ENCODE peak calls at places on chromosome 12, in four cellular contexts. W is hepatocyte, Z is right lobe of liver, K is esophagus squamous epithelium. U is an unnamed sample.
A peak's percentile ranks its signal among the peaks of the same experiment; 100 is the strongest.

GRCh38 chr12:3129301-3130052 is 52.3 kb downstream of the TSPAN9 start:
- DNase-seq in W (no peak), Z (no peak), K (no peak), U (peak; percentile 78)

GRCh38 chr12:2057041-2057792 is 4.4 kb downstream of the CACNA1C start:
- DNase-seq in W (peak; percentile 79), Z (peak; percentile 66), K (no peak), U (peak; percentile 14)

GRCh38 chr12:44381341-44381740 is 494.8 kb downstream of the NELL2 start:
- DNase-seq in W (no peak), Z (no peak), K (no peak), U (no peak)

GRCh38 chr12:75345531-75345930 is 11.1 kb downstream of the GLIPR1L1 start:
- DNase-seq in W (no peak), Z (no peak), K (no peak), U (peak; percentile 26)

GRCh38 chr12:88153959-88154358 is 11.9 kb downstream of the TMTC3 start:
- DNase-seq in W (peak; percentile 49), Z (no peak), K (no peak), U (no peak)

GRCh38 chr12:106299193-106299794 is 3.2 kb upstream of the TCP11L2 start:
- DNase-seq in W (no peak), Z (no peak), K (no peak), U (no peak)

GRCh38 chr12:26125451-26126339 is 858 bp upstream of the BHLHE41 start:
- DNase-seq in W (peak; percentile 89), Z (peak; percentile 81), K (peak; percentile 16), U (peak; percentile 98)

GRCh38 chr12:47781479-47782371 is 8.7 kb downstream of the SLC48A1 start:
- DNase-seq in W (no peak), Z (no peak), K (no peak), U (peak; percentile 89)

GRCh38 chr12:68011882-68012207 is 22.6 kb downstream of the IFNG-AS1 start:
- DNase-seq in W (no peak), Z (no peak), K (no peak), U (no peak)

GRCh38 chr12:80763874-80764273 is 47.2 kb downstream of the MYF5 start:
- DNase-seq in W (peak; percentile 66), Z (no peak), K (no peak), U (peak; percentile 16)

GRCh38 chr12:13595536-13596450 is 385.6 kb downstream of the GRIN2B start:
- DNase-seq in W (no peak), Z (no peak), K (no peak), U (peak; percentile 51)

GRCh38 chr12:45695035-45695434 is 34.5 kb upstream of the ARID2 start:
- DNase-seq in W (no peak), Z (no peak), K (no peak), U (no peak)

GRCh38 chr12:2003676-2004112 is 563 bp downstream of the DCP1B start:
- DNase-seq in W (no peak), Z (no peak), K (no peak), U (peak; percentile 37)

GRCh38 chr12:12072064-12072760 is 1.5 kb downstream of the BCL2L14 start:
- DNase-seq in W (peak; percentile 65), Z (peak; percentile 60), K (no peak), U (no peak)

GRCh38 chr12:79016181-79016580 is 151.6 kb downstream of the SYT1 start:
- DNase-seq in W (no peak), Z (no peak), K (no peak), U (no peak)

GRCh38 chr12:6536894-6537579 is 2.7 kb downstream of the GAPDH start:
- DNase-seq in W (no peak), Z (no peak), K (no peak), U (no peak)

GRCh38 chr12:50401383-50402155 is 884 bp downstream of the LARP4 start:
- DNase-seq in W (peak; percentile 35), Z (no peak), K (no peak), U (peak; percentile 25)

GRCh38 chr12:26153421-26154154 is 28.8 kb upstream of the BHLHE41 start:
- DNase-seq in W (peak; percentile 70), Z (no peak), K (no peak), U (peak; percentile 89)

GRCh38 chr12:530308-530707 is 70.6 kb downstream of the B4GALNT3 start:
- DNase-seq in W (no peak), Z (no peak), K (no peak), U (peak; percentile 87)

GRCh38 chr12:53252349-53252916 is 15.7 kb upstream of the ESPL1 start:
- DNase-seq in W (peak; percentile 42), Z (no peak), K (no peak), U (peak; percentile 50)

GRCh38 chr12:11228268-11228879 is 41.1 kb downstream of the PRB3 start:
- DNase-seq in W (peak; percentile 63), Z (no peak), K (no peak), U (peak; percentile 39)

GRCh38 chr12:77594386-77594785 is 236.3 kb upstream of the NAV3 start:
- DNase-seq in W (no peak), Z (no peak), K (no peak), U (no peak)

GRCh38 chr12:67720383-67720856 is 71.9 kb downstream of the DYRK2 start:
- DNase-seq in W (peak; percentile 35), Z (no peak), K (no peak), U (no peak)

DNA sequence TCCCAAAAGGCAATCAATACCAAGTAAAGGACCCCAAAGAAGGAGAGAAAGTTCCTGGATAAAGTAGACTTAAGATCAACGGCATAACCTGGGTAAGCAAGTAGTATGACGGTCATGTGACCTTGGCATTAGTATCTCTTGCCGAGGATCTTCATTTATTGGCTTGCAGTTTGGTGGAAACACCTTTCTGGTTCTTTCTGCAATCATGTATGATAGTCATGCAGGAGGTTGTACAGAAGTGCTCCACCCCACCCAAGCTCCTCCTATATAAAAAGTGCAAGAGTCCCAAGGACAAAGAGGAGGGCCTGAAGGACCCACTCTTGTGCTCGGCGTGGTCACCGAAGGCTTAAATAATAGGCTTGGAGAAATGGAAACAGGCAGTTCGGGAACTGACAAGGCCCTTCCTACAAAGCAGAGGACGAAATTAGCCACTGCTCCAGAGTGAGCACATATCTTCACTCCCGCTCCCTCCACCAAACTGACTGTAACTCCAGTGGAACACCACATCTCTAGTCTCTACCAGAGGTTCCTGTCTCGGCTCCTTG is 750 bp downstream of the CS start:
- DNase-seq in W (peak; percentile 32), Z (no peak), K (no peak), U (peak; percentile 53)
- H3K4me1 ChIP-seq in W (peaks cover 17% of the 10 kb centered on the region), Z (no peaks in the 10 kb centered on the region), K (peaks cover 69% of the 10 kb centered on the region), U (peaks cover 13% of the 10 kb centered on the region)

GRCh38 chr12:123748661-123749060 is 13.4 kb upstream of the DNAH10 start:
- DNase-seq in W (no peak), Z (no peak), K (no peak), U (peak; percentile 86)

GRCh38 chr12:123748171-123748570 is 13.9 kb upstream of the DNAH10 start:
- DNase-seq in W (no peak), Z (no peak), K (no peak), U (no peak)

GRCh38 chr12:123750159-123750656 is 11.9 kb upstream of the DNAH10 start:
- DNase-seq in W (no peak), Z (no peak), K (no peak), U (no peak)

GRCh38 chr12:123747309-123747708 is 14.8 kb upstream of the DNAH10 start:
- DNase-seq in W (no peak), Z (no peak), K (no peak), U (no peak)

DNA sequence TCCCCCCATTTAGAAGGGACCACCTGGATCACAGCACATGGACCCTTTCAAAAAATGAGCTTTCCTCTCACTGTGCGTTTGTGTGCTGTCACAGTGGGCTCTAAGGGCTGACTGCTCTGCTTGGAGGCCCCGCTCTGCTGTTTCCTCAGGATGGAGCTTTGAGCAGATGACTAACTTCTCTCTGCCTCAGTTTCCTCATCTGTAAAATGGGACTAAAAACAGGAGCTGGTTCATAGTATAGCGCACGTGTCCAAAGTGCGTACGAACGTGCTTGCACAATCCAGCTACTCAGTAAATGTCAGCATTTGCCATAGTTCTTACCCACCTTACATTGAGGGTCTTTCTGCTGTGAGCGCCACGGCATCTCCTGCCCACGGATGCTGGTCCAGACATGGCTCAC is 12.7 kb upstream of the DNAH10 start:
- DNase-seq in W (no peak), Z (no peak), K (no peak), U (no peak)
- H3K36me3 ChIP-seq in W (no peaks in the 10 kb centered on the region), Z (peaks cover 40% of the 10 kb centered on the region), K (peaks cover 20% of the 10 kb centered on the region), U (peaks cover 3% of the 10 kb centered on the region)

GRCh38 chr12:102593128-102593527 is 112.8 kb upstream of the IGF1 start:
- DNase-seq in W (no peak), Z (no peak), K (no peak), U (no peak)

GRCh38 chr12:102596687-102597086 is 116.3 kb upstream of the IGF1 start:
- DNase-seq in W (no peak), Z (no peak), K (no peak), U (no peak)

GRCh38 chr12:102596016-102596415 is 115.7 kb upstream of the IGF1 start:
- DNase-seq in W (no peak), Z (no peak), K (no peak), U (no peak)

GRCh38 chr12:102595315-102595714 is 115.0 kb upstream of the IGF1 start:
- DNase-seq in W (no peak), Z (no peak), K (no peak), U (no peak)

GRCh38 chr12:102592134-102592533 is 111.8 kb upstream of the IGF1 start:
- DNase-seq in W (no peak), Z (no peak), K (no peak), U (no peak)
- TF ChIP-seq CTCF in W (no peak), Z (no peak), K (no peak), U (no peak)

DNA sequence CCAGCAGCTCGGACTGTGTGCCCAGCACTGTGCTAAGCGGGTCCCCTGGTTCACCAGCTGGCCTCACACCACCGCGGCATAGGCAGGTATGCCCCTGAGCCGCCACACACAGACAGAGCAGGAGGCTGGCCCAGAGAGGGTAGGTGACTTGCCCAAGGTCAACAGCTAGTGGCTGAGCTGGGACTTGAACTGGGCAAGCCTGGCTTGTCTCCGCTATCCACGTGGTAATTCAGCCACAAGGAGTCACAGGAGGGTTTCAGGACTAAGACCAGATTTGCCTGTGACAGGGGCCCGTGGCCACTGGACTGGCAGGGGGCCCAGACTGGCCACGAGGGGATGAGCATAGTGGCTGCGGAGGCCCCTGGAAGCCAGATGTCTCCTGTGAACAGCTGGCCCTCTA is 47.7 kb downstream of the NCOR2 start:
- DNase-seq in W (no peak), Z (no peak), K (no peak), U (no peak)
- H3K4me1 ChIP-seq in W (peaks cover 44% of the 10 kb centered on the region), Z (peaks cover 2% of the 10 kb centered on the region), K (peaks cover 100% of the 10 kb centered on the region), U (peaks cover 84% of the 10 kb centered on the region)

GRCh38 chr12:56216461-56216860 is 5.3 kb downstream of the RNF41 start:
- DNase-seq in W (no peak), Z (no peak), K (no peak), U (no peak)
- H3K36me3 ChIP-seq in W (no peaks in the 10 kb centered on the region), Z (peaks cover 40% of the 10 kb centered on the region), K (peaks cover 17% of the 10 kb centered on the region), U (peaks cover 17% of the 10 kb centered on the region)

DNA sequence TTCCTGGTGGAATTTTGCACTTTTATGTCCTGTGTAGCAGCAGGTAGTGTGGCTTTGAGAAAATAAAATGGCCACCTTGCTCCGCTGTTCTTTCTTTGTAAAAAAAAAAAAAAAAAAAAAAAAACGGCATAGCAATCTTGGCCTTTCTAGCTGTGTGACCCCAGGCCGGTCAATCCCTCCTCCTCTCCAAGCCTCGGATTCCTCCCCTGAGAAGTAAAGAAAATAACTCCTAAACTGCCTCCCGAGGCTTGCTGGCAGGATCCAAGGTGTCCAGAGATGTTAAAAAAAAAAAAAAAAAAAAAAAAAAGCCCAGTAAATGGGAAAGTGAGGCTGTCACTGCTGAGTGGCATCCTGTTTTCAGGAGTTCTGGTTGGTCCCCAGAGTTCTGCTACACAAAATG is 23.9 kb upstream of the MAP1LC3B2 start:
- DNase-seq in W (no peak), Z (no peak), K (no peak), U (no peak)
- TF ChIP-seq CTCF in W (no peak), Z (no peak), K (no peak), U (no peak)